ENCODE peak calls at places on chromosomes 2 and 18, in ten cellular contexts. One of them, this sample, is unnamed.

GRCh38 chr2:96853321-96853720 is 4.5 kb downstream of the ANKRD39 start:
- DNase-seq in Caki2: no peak
- DNase-seq in thyroid gland: no peak
- DNase-seq in NAMALWA: no peak
- DNase-seq in NCI-H748 treated with DMSO at 0.1 percent for 48 hours: no peak
- DNase-seq in cardiac fibroblast: no peak
- DNase-seq in GF-D8: no peak
- DNase-seq in AG04449: no peak
- DNase-seq in activated CD4-positive, alpha-beta T cell treated with anti-CD3 and anti-CD28 coated beads for 24 hours: no peak
- DNase-seq in GM23248: no peak
- DNase-seq in this sample: no peak

GRCh38 chr2:27710640-27711430 is 47.1 kb downstream of the SLC4A1AP start:
- DNase-seq in Caki2: no peak
- DNase-seq in thyroid gland: no peak
- DNase-seq in NAMALWA: no peak
- DNase-seq in NCI-H748 treated with DMSO at 0.1 percent for 48 hours: no peak
- DNase-seq in cardiac fibroblast: peak; percentile 46
- DNase-seq in GF-D8: no peak
- DNase-seq in AG04449: no peak
- DNase-seq in activated CD4-positive, alpha-beta T cell treated with anti-CD3 and anti-CD28 coated beads for 24 hours: no peak
- DNase-seq in GM23248: no peak
- DNase-seq in this sample: no peak

GRCh38 chr2:200223385-200223784 is 83.1 kb upstream of the SPATS2L start:
- DNase-seq in Caki2: no peak
- DNase-seq in thyroid gland: no peak
- DNase-seq in NAMALWA: no peak
- DNase-seq in NCI-H748 treated with DMSO at 0.1 percent for 48 hours: no peak
- DNase-seq in cardiac fibroblast: peak; percentile 62
- DNase-seq in GF-D8: no peak
- DNase-seq in AG04449: no peak
- DNase-seq in activated CD4-positive, alpha-beta T cell treated with anti-CD3 and anti-CD28 coated beads for 24 hours: no peak
- DNase-seq in GM23248: peak; percentile 39
- DNase-seq in this sample: no peak

GRCh38 chr2:158723311-158723838 is 71.7 kb upstream of the DAPL1 start:
- DNase-seq in Caki2: no peak
- DNase-seq in thyroid gland: peak; percentile 84
- DNase-seq in NAMALWA: no peak
- DNase-seq in NCI-H748 treated with DMSO at 0.1 percent for 48 hours: no peak
- DNase-seq in cardiac fibroblast: no peak
- DNase-seq in GF-D8: no peak
- DNase-seq in AG04449: no peak
- DNase-seq in activated CD4-positive, alpha-beta T cell treated with anti-CD3 and anti-CD28 coated beads for 24 hours: no peak
- DNase-seq in GM23248: no peak
- DNase-seq in this sample: no peak

GRCh38 chr2:181054843-181055242 is 74.4 kb downstream of the UBE2E3 start:
- DNase-seq in Caki2: no peak
- DNase-seq in thyroid gland: no peak
- DNase-seq in NAMALWA: no peak
- DNase-seq in NCI-H748 treated with DMSO at 0.1 percent for 48 hours: no peak
- DNase-seq in cardiac fibroblast: no peak
- DNase-seq in GF-D8: no peak
- DNase-seq in AG04449: no peak
- DNase-seq in activated CD4-positive, alpha-beta T cell treated with anti-CD3 and anti-CD28 coated beads for 24 hours: no peak
- DNase-seq in GM23248: no peak
- DNase-seq in this sample: no peak

GRCh38 chr2:101759162-101759561 is 61.7 kb downstream of the MAP4K4 start:
- DNase-seq in Caki2: peak; percentile 83
- DNase-seq in thyroid gland: no peak
- DNase-seq in NAMALWA: no peak
- DNase-seq in NCI-H748 treated with DMSO at 0.1 percent for 48 hours: no peak
- DNase-seq in cardiac fibroblast: peak; percentile 95
- DNase-seq in GF-D8: no peak
- DNase-seq in AG04449: peak; percentile 80
- DNase-seq in activated CD4-positive, alpha-beta T cell treated with anti-CD3 and anti-CD28 coated beads for 24 hours: no peak
- DNase-seq in GM23248: peak; percentile 94
- DNase-seq in this sample: no peak

GRCh38 chr18:79588636-79589481 is 90.7 kb upstream of the CTDP1 start:
- DNase-seq in Caki2: no peak
- DNase-seq in thyroid gland: peak; percentile 68
- DNase-seq in NAMALWA: no peak
- DNase-seq in NCI-H748 treated with DMSO at 0.1 percent for 48 hours: no peak
- DNase-seq in cardiac fibroblast: peak; percentile 97
- DNase-seq in GF-D8: no peak
- DNase-seq in AG04449: peak; percentile 41
- DNase-seq in activated CD4-positive, alpha-beta T cell treated with anti-CD3 and anti-CD28 coated beads for 24 hours: no peak
- DNase-seq in GM23248: peak; percentile 98
- DNase-seq in this sample: no peak

GRCh38 chr2:96669539-96670215 is 27.1 kb downstream of the FER1L5 start:
- DNase-seq in Caki2: no peak
- DNase-seq in thyroid gland: no peak
- DNase-seq in NAMALWA: no peak
- DNase-seq in NCI-H748 treated with DMSO at 0.1 percent for 48 hours: no peak
- DNase-seq in cardiac fibroblast: no peak
- DNase-seq in GF-D8: no peak
- DNase-seq in AG04449: no peak
- DNase-seq in activated CD4-positive, alpha-beta T cell treated with anti-CD3 and anti-CD28 coated beads for 24 hours: no peak
- DNase-seq in GM23248: no peak
- DNase-seq in this sample: no peak

GRCh38 chr18:57461652-57462269 is 26.6 kb downstream of the ONECUT2 start:
- DNase-seq in Caki2: no peak
- DNase-seq in thyroid gland: no peak
- DNase-seq in NAMALWA: no peak
- DNase-seq in NCI-H748 treated with DMSO at 0.1 percent for 48 hours: no peak
- DNase-seq in cardiac fibroblast: no peak
- DNase-seq in GF-D8: no peak
- DNase-seq in AG04449: no peak
- DNase-seq in activated CD4-positive, alpha-beta T cell treated with anti-CD3 and anti-CD28 coated beads for 24 hours: no peak
- DNase-seq in GM23248: no peak
- DNase-seq in this sample: no peak

GRCh38 chr2:150809083-150809482 is 321.6 kb upstream of the RND3 start:
- DNase-seq in Caki2: no peak
- DNase-seq in thyroid gland: no peak
- DNase-seq in NAMALWA: no peak
- DNase-seq in NCI-H748 treated with DMSO at 0.1 percent for 48 hours: no peak
- DNase-seq in cardiac fibroblast: no peak
- DNase-seq in GF-D8: no peak
- DNase-seq in AG04449: no peak
- DNase-seq in activated CD4-positive, alpha-beta T cell treated with anti-CD3 and anti-CD28 coated beads for 24 hours: no peak
- DNase-seq in GM23248: no peak
- DNase-seq in this sample: no peak

This sample was measured in T-helper 9 cell.